ENCODE peak calls at places on chromosomes 12 and 14, in six cellular contexts. One of them, this sample, is unnamed.

GRCh38 chr12:79850610-79851299 is 84.1 kb downstream of the PPP1R12A start:
- DNase-seq in cardiac fibroblast: no peak
- DNase-seq in Panc1: no peak
- DNase-seq in astrocyte of the spinal cord: no peak
- DNase-seq in fibroblast of the aortic adventitia: no peak
- DNase-seq in AG04449: no peak
- DNase-seq in this sample: no peak

GRCh38 chr12:11901687-11902524 is 168.8 kb upstream of the BCL2L14 start:
- DNase-seq in fibroblast of the aortic adventitia: no peak
- DNase-seq in Panc1: no peak
- DNase-seq in cardiac fibroblast: no peak
- DNase-seq in AG04449: no peak
- DNase-seq in astrocyte of the spinal cord: no peak
- DNase-seq in this sample: no peak

GRCh38 chr12:43728117-43728516 is 30.5 kb downstream of the PUS7L start:
- DNase-seq in Panc1: no peak
- DNase-seq in fibroblast of the aortic adventitia: peak
- DNase-seq in AG04449: no peak
- DNase-seq in astrocyte of the spinal cord: no peak
- DNase-seq in cardiac fibroblast: no peak
- DNase-seq in this sample: no peak

GRCh38 chr12:47757840-47758583 is 668 bp downstream of the RAPGEF3 start:
- DNase-seq in astrocyte of the spinal cord: no peak
- DNase-seq in fibroblast of the aortic adventitia: no peak
- DNase-seq in cardiac fibroblast: no peak
- DNase-seq in AG04449: no peak
- DNase-seq in Panc1: no peak
- DNase-seq in this sample: no peak

GRCh38 chr14:104526723-104527645 is 52.6 kb upstream of the C14orf180 start:
- DNase-seq in fibroblast of the aortic adventitia: no peak
- DNase-seq in AG04449: no peak
- DNase-seq in astrocyte of the spinal cord: no peak
- DNase-seq in cardiac fibroblast: no peak
- DNase-seq in Panc1: no peak
- DNase-seq in this sample: no peak

GRCh38 chr12:115697341-115697740 is 580.2 kb downstream of the MED13L start:
- DNase-seq in AG04449: no peak
- DNase-seq in fibroblast of the aortic adventitia: no peak
- DNase-seq in astrocyte of the spinal cord: no peak
- DNase-seq in Panc1: no peak
- DNase-seq in cardiac fibroblast: no peak
- DNase-seq in this sample: peak

GRCh38 chr12:90959538-90960139 is 4.7 kb upstream of the CCER1 start:
- DNase-seq in AG04449: no peak
- DNase-seq in cardiac fibroblast: peak
- DNase-seq in fibroblast of the aortic adventitia: peak
- DNase-seq in Panc1: no peak
- DNase-seq in astrocyte of the spinal cord: peak
- DNase-seq in this sample: no peak

GRCh38 chr14:55752580-55753365 is 172.8 kb downstream of the KTN1 start:
- DNase-seq in AG04449: peak
- DNase-seq in fibroblast of the aortic adventitia: peak
- DNase-seq in astrocyte of the spinal cord: peak
- DNase-seq in Panc1: no peak
- DNase-seq in cardiac fibroblast: peak
- DNase-seq in this sample: no peak

GRCh38 chr12:120775862-120776552 is 50.4 kb downstream of the ACADS start:
- DNase-seq in Panc1: no peak
- DNase-seq in cardiac fibroblast: peak
- DNase-seq in fibroblast of the aortic adventitia: peak
- DNase-seq in astrocyte of the spinal cord: no peak
- DNase-seq in AG04449: no peak
- DNase-seq in this sample: no peak

GRCh38 chr14:100524933-100525243 is 62.3 kb downstream of the BEGAIN start:
- DNase-seq in cardiac fibroblast: no peak
- DNase-seq in Panc1: no peak
- DNase-seq in AG04449: no peak
- DNase-seq in fibroblast of the aortic adventitia: no peak
- DNase-seq in astrocyte of the spinal cord: no peak
- DNase-seq in this sample: no peak

GRCh38 chr12:48356041-48356768 is 5.5 kb upstream of the ZNF641 start:
- DNase-seq in Panc1: no peak
- DNase-seq in cardiac fibroblast: no peak
- DNase-seq in AG04449: no peak
- DNase-seq in astrocyte of the spinal cord: no peak
- DNase-seq in fibroblast of the aortic adventitia: no peak
- DNase-seq in this sample: no peak

GRCh38 chr12:84135879-84136278 is 776.7 kb downstream of the SLC6A15 start:
- DNase-seq in fibroblast of the aortic adventitia: no peak
- DNase-seq in astrocyte of the spinal cord: no peak
- DNase-seq in Panc1: no peak
- DNase-seq in cardiac fibroblast: no peak
- DNase-seq in AG04449: no peak
- DNase-seq in this sample: no peak

GRCh38 chr14:36713960-36714703 is 52.5 kb downstream of the PAX9 start:
- DNase-seq in fibroblast of the aortic adventitia: no peak
- DNase-seq in astrocyte of the spinal cord: no peak
- DNase-seq in cardiac fibroblast: no peak
- DNase-seq in AG04449: no peak
- DNase-seq in Panc1: no peak
- DNase-seq in this sample: no peak

GRCh38 chr14:22981090-22982012 is 1.0 kb downstream of the AJUBA start:
- DNase-seq in Panc1: no peak
- DNase-seq in cardiac fibroblast: no peak
- DNase-seq in fibroblast of the aortic adventitia: no peak
- DNase-seq in AG04449: no peak
- DNase-seq in astrocyte of the spinal cord: peak
- DNase-seq in this sample: no peak

GRCh38 chr12:108744021-108744897 is 12.9 kb upstream of the CORO1C start:
- DNase-seq in fibroblast of the aortic adventitia: no peak
- DNase-seq in AG04449: no peak
- DNase-seq in astrocyte of the spinal cord: no peak
- DNase-seq in cardiac fibroblast: no peak
- DNase-seq in Panc1: no peak
- DNase-seq in this sample: no peak

GRCh38 chr14:52299692-52300278 is 14.3 kb upstream of the PTGER2 start:
- DNase-seq in AG04449: no peak
- DNase-seq in cardiac fibroblast: peak
- DNase-seq in Panc1: peak
- DNase-seq in astrocyte of the spinal cord: peak
- DNase-seq in fibroblast of the aortic adventitia: peak
- DNase-seq in this sample: peak

GRCh38 chr12:92078167-92079053 is 67.2 kb downstream of the BTG1 start:
- DNase-seq in fibroblast of the aortic adventitia: peak
- DNase-seq in AG04449: peak
- DNase-seq in cardiac fibroblast: peak
- DNase-seq in Panc1: no peak
- DNase-seq in astrocyte of the spinal cord: peak
- DNase-seq in this sample: peak

GRCh38 chr14:61478971-61479473 is 157.6 kb downstream of the PRKCH start:
- DNase-seq in Panc1: no peak
- DNase-seq in fibroblast of the aortic adventitia: no peak
- DNase-seq in cardiac fibroblast: no peak
- DNase-seq in astrocyte of the spinal cord: no peak
- DNase-seq in AG04449: no peak
- DNase-seq in this sample: no peak

GRCh38 chr14:92105845-92106094 is 612 bp downstream of the ATXN3 start:
- DNase-seq in Panc1: no peak
- DNase-seq in fibroblast of the aortic adventitia: no peak
- DNase-seq in cardiac fibroblast: peak
- DNase-seq in AG04449: no peak
- DNase-seq in astrocyte of the spinal cord: no peak
- DNase-seq in this sample: peak

GRCh38 chr12:95820096-95820703 is 29.6 kb upstream of the NTN4 start:
- DNase-seq in fibroblast of the aortic adventitia: peak
- DNase-seq in Panc1: no peak
- DNase-seq in cardiac fibroblast: peak
- DNase-seq in astrocyte of the spinal cord: peak
- DNase-seq in AG04449: no peak
- DNase-seq in this sample: no peak
- TF ChIP-seq CTCF in fibroblast of the aortic adventitia: peak
- TF ChIP-seq CTCF in Panc1: peak
- TF ChIP-seq CTCF in cardiac fibroblast: peak
- TF ChIP-seq CTCF in astrocyte of the spinal cord: peak
- TF ChIP-seq CTCF in AG04449: peak
- TF ChIP-seq CTCF in this sample: peak

GRCh38 chr12:76688001-76688400 is 75.9 kb upstream of the ZDHHC17 start:
- DNase-seq in cardiac fibroblast: peak
- DNase-seq in AG04449: no peak
- DNase-seq in Panc1: no peak
- DNase-seq in astrocyte of the spinal cord: peak
- DNase-seq in fibroblast of the aortic adventitia: peak
- DNase-seq in this sample: no peak
- H3K4me3 ChIP-seq in cardiac fibroblast: no peak
- H3K4me3 ChIP-seq in AG04449: no peak
- H3K4me3 ChIP-seq in Panc1: no peak
- H3K4me3 ChIP-seq in astrocyte of the spinal cord: no peak
- H3K4me3 ChIP-seq in fibroblast of the aortic adventitia: no peak
- H3K4me3 ChIP-seq in this sample: no peak

DNA sequence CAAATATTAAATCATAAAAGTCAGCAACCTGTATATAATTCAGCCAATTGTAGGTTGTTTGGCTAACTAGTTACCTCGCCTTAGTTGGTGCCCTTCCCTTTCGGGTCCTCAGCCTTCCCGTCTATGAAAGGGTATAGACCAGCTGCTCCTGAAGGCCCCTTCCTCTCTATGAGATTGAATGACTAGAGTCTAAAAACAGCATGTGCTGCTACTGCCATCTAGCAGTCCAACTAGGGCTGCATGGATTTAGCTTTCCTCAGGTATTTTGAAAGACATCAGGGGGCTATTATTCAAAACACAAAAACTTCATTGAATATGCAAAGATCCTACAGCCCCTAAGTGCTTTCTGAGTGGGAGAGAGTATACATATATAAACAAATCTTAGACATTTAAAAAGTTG is 37.0 kb upstream of the TMEM263 start:
- DNase-seq in Panc1: peak
- DNase-seq in AG04449: no peak
- DNase-seq in fibroblast of the aortic adventitia: peak
- DNase-seq in astrocyte of the spinal cord: peak
- DNase-seq in cardiac fibroblast: peak
- DNase-seq in this sample: no peak
- TF ChIP-seq CTCF in Panc1: peak
- TF ChIP-seq CTCF in AG04449: peak
- TF ChIP-seq CTCF in fibroblast of the aortic adventitia: peak
- TF ChIP-seq CTCF in astrocyte of the spinal cord: peak
- TF ChIP-seq CTCF in cardiac fibroblast: peak
- TF ChIP-seq CTCF in this sample: peak

GRCh38 chr12:1576410-1577240 is 17.8 kb downstream of the FBXL14 start:
- DNase-seq in astrocyte of the spinal cord: peak
- DNase-seq in cardiac fibroblast: peak
- DNase-seq in Panc1: no peak
- DNase-seq in AG04449: no peak
- DNase-seq in fibroblast of the aortic adventitia: peak
- DNase-seq in this sample: no peak

GRCh38 chr12:1574863-1575254 is 19.5 kb downstream of the FBXL14 start:
- DNase-seq in AG04449: no peak
- DNase-seq in Panc1: no peak
- DNase-seq in cardiac fibroblast: no peak
- DNase-seq in astrocyte of the spinal cord: peak
- DNase-seq in fibroblast of the aortic adventitia: no peak
- DNase-seq in this sample: no peak

GRCh38 chr12:1575287-1575798 is 19.0 kb downstream of the FBXL14 start:
- DNase-seq in cardiac fibroblast: peak
- DNase-seq in fibroblast of the aortic adventitia: peak
- DNase-seq in Panc1: no peak
- DNase-seq in AG04449: no peak
- DNase-seq in astrocyte of the spinal cord: peak
- DNase-seq in this sample: no peak

GRCh38 chr12:1573960-1574862 is 20.2 kb downstream of the FBXL14 start:
- DNase-seq in Panc1: no peak
- DNase-seq in astrocyte of the spinal cord: peak
- DNase-seq in AG04449: no peak
- DNase-seq in cardiac fibroblast: no peak
- DNase-seq in fibroblast of the aortic adventitia: no peak
- DNase-seq in this sample: no peak

DNA sequence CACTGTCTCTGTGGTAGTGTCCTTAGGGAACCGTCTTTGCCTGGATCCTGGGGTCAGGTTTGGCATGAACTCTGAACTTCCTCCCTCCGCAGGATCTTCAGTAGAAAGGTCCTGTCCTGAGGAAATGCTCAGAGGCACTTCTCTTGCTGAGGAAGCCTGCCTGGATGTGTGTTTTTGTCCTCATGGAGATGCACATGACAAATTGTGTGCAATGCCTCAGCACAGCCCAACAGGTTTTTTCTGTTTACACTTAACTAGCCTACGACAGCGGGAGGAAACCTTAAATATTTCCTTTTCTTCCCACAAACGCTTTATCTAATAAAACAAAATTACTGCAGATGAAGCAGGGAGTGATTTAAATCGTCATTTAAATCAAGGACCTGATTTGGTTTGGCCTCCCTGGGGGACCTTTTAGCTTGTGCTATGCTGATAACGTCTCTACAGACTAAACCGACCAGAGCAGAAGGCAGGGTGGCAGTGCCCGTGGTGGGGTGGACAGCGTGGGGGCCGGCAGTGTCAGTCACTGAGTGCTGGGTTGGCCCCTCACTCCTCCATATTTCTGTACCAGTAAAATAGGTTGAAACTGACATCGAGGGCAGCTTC is 18.5 kb downstream of the FBXL14 start:
- DNase-seq in astrocyte of the spinal cord: peak
- DNase-seq in AG04449: no peak
- DNase-seq in fibroblast of the aortic adventitia: peak
- DNase-seq in cardiac fibroblast: peak
- DNase-seq in Panc1: no peak
- DNase-seq in this sample: no peak
- H3K4me3 ChIP-seq in astrocyte of the spinal cord: no peak
- H3K4me3 ChIP-seq in AG04449: no peak
- H3K4me3 ChIP-seq in fibroblast of the aortic adventitia: peak
- H3K4me3 ChIP-seq in cardiac fibroblast: no peak
- H3K4me3 ChIP-seq in Panc1: peak
- H3K4me3 ChIP-seq in this sample: no peak

GRCh38 chr12:111308473-111308872 is 60.4 kb downstream of the PHETA1 start:
- DNase-seq in Panc1: no peak
- DNase-seq in astrocyte of the spinal cord: no peak
- DNase-seq in cardiac fibroblast: no peak
- DNase-seq in fibroblast of the aortic adventitia: no peak
- DNase-seq in AG04449: no peak
- DNase-seq in this sample: no peak
- TF ChIP-seq CTCF in Panc1: no peak
- TF ChIP-seq CTCF in astrocyte of the spinal cord: no peak
- TF ChIP-seq CTCF in cardiac fibroblast: no peak
- TF ChIP-seq CTCF in fibroblast of the aortic adventitia: no peak
- TF ChIP-seq CTCF in AG04449: no peak
- TF ChIP-seq CTCF in this sample: no peak

GRCh38 chr12:125861299-125862281 is 796.4 kb downstream of the AACS start:
- DNase-seq in cardiac fibroblast: no peak
- DNase-seq in Panc1: no peak
- DNase-seq in AG04449: no peak
- DNase-seq in fibroblast of the aortic adventitia: no peak
- DNase-seq in astrocyte of the spinal cord: no peak
- DNase-seq in this sample: no peak
- H3K4me3 ChIP-seq in cardiac fibroblast: no peak
- H3K4me3 ChIP-seq in Panc1: no peak
- H3K4me3 ChIP-seq in AG04449: no peak
- H3K4me3 ChIP-seq in fibroblast of the aortic adventitia: no peak
- H3K4me3 ChIP-seq in astrocyte of the spinal cord: no peak
- H3K4me3 ChIP-seq in this sample: no peak